ENCODE peak calls at places on chromosomes 1 and 21, in ten cellular contexts. X is MM.1S; W is astrocyte of the spinal cord; J is HEK293T; E is effector memory CD8-positive, alpha-beta T cell; F is fibroblast of mammary gland; Y is D341Med; K is Peyer's patch; S is NCI-H748 treated with DMSO at 0.1 percent for 48 hours; D is HS-27A. N is an unnamed sample.

GRCh38 chr1:12157366-12158231 is 9.2 kb upstream of the TNFRSF1B start:
- DNase-seq in D (no peak), W (no peak), E (peak; percentile 28), J (no peak), S (no peak), K (no peak), Y (no peak), F (no peak), X (no peak), N (no peak)

GRCh38 chr1:221117548-221117951 is 238.3 kb downstream of the HLX start:
- DNase-seq in E (no peak), W (peak; percentile 95), D (no peak), Y (no peak), F (peak; percentile 96), X (no peak), K (no peak), S (no peak), J (no peak), N (no peak)

GRCh38 chr1:55640708-55641473 is 425.7 kb upstream of the USP24 start:
- DNase-seq in Y (no peak), F (peak; percentile 55), S (no peak), W (peak; percentile 42), J (no peak), K (no peak), X (peak; percentile 86), D (no peak), E (no peak), N (peak; percentile 43)

GRCh38 chr1:70071597-70071996 is 133.8 kb downstream of the LRRC40 start:
- DNase-seq in W (peak; percentile 74), D (no peak), X (no peak), Y (no peak), K (no peak), J (no peak), E (no peak), F (peak; percentile 84), S (no peak), N (no peak)

GRCh38 chr1:112508242-112509004 is at the start of gene WNT2B:
- DNase-seq in E (peak; percentile 58), D (no peak), K (peak; percentile 35), J (peak; percentile 67), S (no peak), X (peak; percentile 10), W (no peak), F (no peak), Y (peak; percentile 79), N (peak; percentile 24)

GRCh38 chr1:22412932-22413727 is 38.5 kb upstream of the ZBTB40 start:
- DNase-seq in K (no peak), E (no peak), J (no peak), F (peak; percentile 40), Y (no peak), D (no peak), W (peak; percentile 8), X (no peak), S (no peak), N (no peak)

GRCh38 chr1:205239078-205239477 is 11.3 kb downstream of the TMCC2 start:
- DNase-seq in W (no peak), Y (no peak), S (no peak), F (no peak), X (no peak), E (no peak), D (no peak), J (no peak), K (no peak), N (no peak)

GRCh38 chr1:34872133-34872503 is 12.6 kb upstream of the SMIM12 start:
- DNase-seq in K (no peak), Y (no peak), F (no peak), D (no peak), J (no peak), X (no peak), S (no peak), E (no peak), W (no peak), N (no peak)

GRCh38 chr1:159000627-159001026 is 9.1 kb upstream of the IFI16 start:
- DNase-seq in X (no peak), K (no peak), W (peak; percentile 95), S (no peak), Y (no peak), J (no peak), E (no peak), F (peak; percentile 97), D (no peak), N (no peak)

GRCh38 chr1:165773324-165773965 is 4.8 kb upstream of the TMCO1 start:
- DNase-seq in X (peak; percentile 4), S (no peak), J (no peak), Y (no peak), K (no peak), E (no peak), W (peak; percentile 62), D (peak; percentile 71), F (peak; percentile 89), N (no peak)

GRCh38 chr1:54287176-54287650 is 87.2 kb downstream of the MRPL37 start:
- DNase-seq in E (peak; percentile 41), J (peak; percentile 61), D (no peak), F (peak; percentile 81), Y (peak; percentile 72), K (peak; percentile 38), W (peak; percentile 87), S (peak; percentile 46), X (no peak), N (no peak)

GRCh38 chr21:36499578-36500471 is 19.9 kb upstream of the CLDN14 start:
- DNase-seq in F (peak; percentile 47), Y (no peak), K (no peak), W (peak; percentile 16), D (no peak), E (no peak), X (no peak), J (no peak), S (no peak), N (peak; percentile 81)

GRCh38 chr1:226733309-226733708 is 5.8 kb downstream of the ITPKB start:
- DNase-seq in S (no peak), Y (no peak), X (no peak), F (no peak), K (no peak), J (no peak), D (no peak), W (no peak), E (no peak), N (no peak)

GRCh38 chr1:53693773-53694717 is 44.9 kb downstream of the GLIS1 start:
- DNase-seq in K (no peak), W (no peak), E (no peak), J (no peak), X (no peak), Y (no peak), D (no peak), S (no peak), F (peak; percentile 47), N (no peak)

GRCh38 chr1:91608876-91609275 is 108.2 kb downstream of the CDC7 start:
- DNase-seq in K (no peak), F (peak; percentile 85), S (peak; percentile 39), Y (no peak), D (peak; percentile 61), J (no peak), W (peak; percentile 41), E (no peak), X (no peak), N (no peak)

GRCh38 chr1:236809133-236809532 is 14.0 kb downstream of the MTR start:
- DNase-seq in X (no peak), D (no peak), S (no peak), W (no peak), Y (peak; percentile 41), F (no peak), E (no peak), J (no peak), K (no peak), N (no peak)

GRCh38 chr1:84442256-84442655 is 36.8 kb upstream of the RPF1 start:
- DNase-seq in D (peak; percentile 73), F (peak; percentile 95), J (peak; percentile 27), X (peak; percentile 56), E (peak; percentile 28), K (no peak), S (peak; percentile 8), Y (peak; percentile 37), W (peak; percentile 91), N (peak; percentile 72)

GRCh38 chr1:41507152-41507720 is 22.8 kb upstream of the EDN2 start:
- DNase-seq in S (no peak), D (no peak), E (no peak), J (no peak), K (no peak), F (no peak), X (no peak), W (no peak), Y (peak; percentile 47), N (no peak)

GRCh38 chr1:231093158-231093922 is 53.3 kb upstream of the FAM89A start:
- DNase-seq in K (no peak), D (no peak), F (no peak), W (peak; percentile 11), E (no peak), Y (no peak), J (no peak), S (no peak), X (no peak), N (no peak)

GRCh38 chr21:38036016-38036415 is 119.8 kb upstream of the KCNJ6 start:
- DNase-seq in E (no peak), X (no peak), W (no peak), K (no peak), J (no peak), D (no peak), F (no peak), S (no peak), Y (no peak), N (no peak)

GRCh38 chr1:234208791-234209190 is 164.5 kb upstream of the COA6 start:
- DNase-seq in D (no peak), W (no peak), Y (no peak), E (no peak), J (no peak), S (no peak), K (no peak), X (no peak), F (peak; percentile 5), N (no peak)

GRCh38 chr1:3940081-3940755 is 40.1 kb upstream of the C1orf174 start:
- DNase-seq in E (no peak), W (no peak), D (no peak), S (no peak), K (no peak), F (no peak), Y (no peak), J (no peak), X (no peak), N (no peak)

GRCh38 chr1:227391871-227392270 is 73.6 kb upstream of the CDC42BPA start:
- DNase-seq in K (no peak), S (no peak), J (no peak), Y (no peak), E (no peak), F (no peak), W (no peak), D (no peak), X (no peak), N (no peak)

GRCh38 chr1:22747021-22747734 is 36.5 kb downstream of the EPHB2 start:
- DNase-seq in X (no peak), E (no peak), K (no peak), Y (no peak), J (no peak), F (peak; percentile 73), W (peak; percentile 93), S (no peak), D (peak; percentile 95), N (no peak)

GRCh38 chr1:156146749-156147405 is 6.5 kb upstream of the SEMA4A start:
- DNase-seq in J (no peak), Y (no peak), K (no peak), D (no peak), W (no peak), S (no peak), E (no peak), X (no peak), F (no peak), N (no peak)

GRCh38 chr1:38839363-38839762 is 20.2 kb downstream of the RRAGC start:
- DNase-seq in W (no peak), E (no peak), F (no peak), J (no peak), X (no peak), S (no peak), D (no peak), Y (no peak), K (no peak), N (no peak)

GRCh38 chr1:226424228-226425003 is 16.5 kb upstream of the PARP1 start:
- DNase-seq in D (no peak), X (peak; percentile 73), J (peak; percentile 66), W (peak; percentile 38), E (no peak), F (peak; percentile 44), S (peak; percentile 6), K (no peak), Y (peak; percentile 69), N (peak; percentile 72)

GRCh38 chr1:219587817-219588561 is 24.9 kb downstream of the ZC3H11B start:
- DNase-seq in E (no peak), Y (no peak), F (peak; percentile 56), J (no peak), K (no peak), X (no peak), S (no peak), D (no peak), W (peak; percentile 50), N (no peak)

N was measured in T47D.